ENCODE peak calls at places on chromosomes 11 and 22, in five cellular contexts. X is left ventricle myocardium inferior, T is IMR-90, N is HepG2, U is PC-9. H is an unnamed sample.

GRCh38 chr11:134101292-134101691 is 32.4 kb downstream of the JAM3 start:
- DNase-seq in T (peak; percentile 67), X (no peak), U (no peak), N (no peak), H (no peak)

GRCh38 chr22:42202669-42203068 is 67.8 kb downstream of the TCF20 start:
- DNase-seq in T (peak; percentile 67), N (no peak), X (no peak), U (no peak), H (no peak)

GRCh38 chr11:129023968-129024676 is 81.5 kb upstream of the TP53AIP1 start:
- DNase-seq in T (peak; percentile 5), X (no peak), U (peak; percentile 94), N (no peak), H (peak; percentile 47)

GRCh38 chr22:34000879-34001526 is 80.7 kb upstream of the LARGE1 start:
- DNase-seq in U (no peak), T (no peak), X (no peak), N (no peak), H (no peak)

GRCh38 chr11:11426226-11426915 is 73.3 kb upstream of the CSNK2A3 start:
- DNase-seq in T (no peak), U (no peak), X (no peak), N (no peak), H (no peak)

GRCh38 chr22:45127866-45128265 is 35.9 kb upstream of the NUP50 start:
- DNase-seq in U (no peak), N (no peak), T (peak; percentile 75), X (no peak), H (no peak)

GRCh38 chr11:85115798-85116197 is 511.3 kb downstream of the DLG2 start:
- DNase-seq in X (no peak), T (no peak), N (no peak), U (no peak), H (no peak)

GRCh38 chr11:95104916-95105315 is 15.3 kb downstream of the ENDOD1 start:
- DNase-seq in U (no peak), T (no peak), X (no peak), N (no peak), H (no peak)

GRCh38 chr11:134045799-134046635 is 22.9 kb upstream of the JAM3 start:
- DNase-seq in T (no peak), U (no peak), X (peak; percentile 47), N (no peak), H (no peak)

GRCh38 chr11:1353383-1354124 is 36.2 kb upstream of the BRSK2 start:
- DNase-seq in X (no peak), N (no peak), T (no peak), U (no peak), H (no peak)

GRCh38 chr11:116771935-116772334 is 852 bp downstream of the BUD13 start:
- DNase-seq in T (no peak), X (no peak), U (no peak), N (no peak), H (no peak)

GRCh38 chr11:116421529-116422185 is 351.1 kb downstream of the BUD13 start:
- DNase-seq in T (no peak), U (no peak), X (no peak), N (no peak), H (no peak)

GRCh38 chr11:70360211-70360610 is 38.1 kb upstream of the CTTN start:
- DNase-seq in U (no peak), X (no peak), T (no peak), N (no peak), H (no peak)

GRCh38 chr11:132064987-132065620 is 694.7 kb downstream of the NTM start:
- DNase-seq in T (peak; percentile 99), X (no peak), U (no peak), N (no peak), H (no peak)

GRCh38 chr11:96267490-96268010 is 75.4 kb downstream of the MAML2 start:
- DNase-seq in X (no peak), N (no peak), U (peak; percentile 44), T (peak; percentile 27), H (no peak)

GRCh38 chr22:23793326-23793725 is 6.6 kb downstream of the SMARCB1 start:
- DNase-seq in N (no peak), X (no peak), T (no peak), U (no peak), H (no peak)

GRCh38 chr11:67429722-67430121 is 1.4 kb downstream of the RPS6KB2 start:
- DNase-seq in U (no peak), N (no peak), T (no peak), X (no peak), H (no peak)

GRCh38 chr11:4697583-4697982 is at the start of gene OR51E2:
- DNase-seq in T (peak; percentile 78), N (no peak), X (no peak), U (no peak), H (no peak)

GRCh38 chr22:44408227-44409192 is 89.5 kb downstream of the RTL6 start:
- DNase-seq in T (no peak), X (no peak), U (no peak), N (no peak), H (no peak)

GRCh38 chr11:28798286-28798685 is 690.1 kb downstream of the METTL15 start:
- DNase-seq in T (no peak), U (no peak), N (no peak), X (no peak), H (no peak)

DNA sequence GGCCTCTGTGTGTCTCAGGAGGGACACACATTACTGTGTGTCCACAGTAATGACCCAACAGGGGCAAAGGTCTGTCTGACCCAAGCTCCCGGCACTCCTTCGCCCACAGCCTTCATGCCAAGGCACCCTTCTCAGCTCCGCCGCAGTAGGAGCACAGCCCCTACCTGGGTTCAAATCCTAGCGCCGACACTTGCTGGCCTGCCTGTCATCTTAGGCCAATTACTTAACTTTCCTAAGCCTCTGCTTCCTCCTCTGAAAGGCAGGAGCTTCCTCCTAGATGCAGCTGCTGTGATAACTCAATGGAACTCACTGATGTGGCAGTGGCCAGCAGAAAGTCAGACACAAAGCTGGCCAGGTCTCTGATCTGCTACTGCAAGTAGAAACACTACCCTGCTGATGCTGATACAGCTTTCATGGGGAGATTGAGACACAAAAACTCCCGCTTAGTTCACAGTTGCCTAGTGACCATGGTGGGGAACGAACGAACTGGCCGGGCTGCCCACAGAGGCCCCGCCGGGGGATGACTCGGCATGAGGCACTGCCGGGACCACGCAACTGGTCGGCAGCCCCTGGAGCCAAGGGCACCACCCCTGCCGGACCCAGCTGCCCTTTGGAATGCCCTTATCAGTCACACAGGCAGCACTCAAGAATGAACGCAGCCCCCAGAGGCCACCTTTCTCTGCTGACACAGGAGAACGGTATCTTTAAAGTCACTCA is 8.1 kb downstream of the EHD1 start:
- DNase-seq in X (no peak), N (peak; percentile 74), U (peak; percentile 49), T (peak; percentile 78), H (no peak)
- H3K4me3 ChIP-seq in X (peak overlapping the region; percentile 54), N (peak overlapping the region; percentile 57), U (no peak overlapping the region), T (no peak overlapping the region), H (no peak overlapping the region)

GRCh38 chr11:19869466-19869865 is 156.8 kb downstream of the NAV2 start:
- DNase-seq in N (no peak), X (no peak), U (no peak), T (no peak), H (no peak)
- H3K4me1 ChIP-seq in N (peaks cover 4% of the 10 kb centered on the region), X (peaks cover 70% of the 10 kb centered on the region), U (no peaks in the 10 kb centered on the region), T (peaks cover 7% of the 10 kb centered on the region), H (no peaks in the 10 kb centered on the region)

GRCh38 chr22:50300620-50301257 is 6.7 kb downstream of the PLXNB2 start:
- DNase-seq in U (no peak), X (no peak), N (no peak), T (no peak), H (no peak)
- H3K4me3 ChIP-seq in U (no peak overlapping the region), X (peak overlapping the region; percentile 60), N (no peak overlapping the region), T (no peak overlapping the region), H (peak overlapping the region; percentile 24)

GRCh38 chr11:75893202-75893601 is 78.2 kb downstream of the UVRAG start:
- DNase-seq in X (no peak), U (no peak), T (no peak), N (no peak), H (no peak)
- H3K4me1 ChIP-seq in X (peaks cover 19% of the 10 kb centered on the region), U (no peaks in the 10 kb centered on the region), T (no peaks in the 10 kb centered on the region), N (peaks cover 6% of the 10 kb centered on the region), H (no peaks in the 10 kb centered on the region)

GRCh38 chr11:119108151-119108856 is 1.2 kb downstream of the C2CD2L start:
- DNase-seq in U (peak; percentile 99), N (peak; percentile 73), X (no peak), T (peak; percentile 27), H (no peak)

GRCh38 chr11:119109843-119110242 is 2.7 kb downstream of the C2CD2L start:
- DNase-seq in X (no peak), U (peak; percentile 30), T (no peak), N (no peak), H (no peak)

GRCh38 chr11:119110439-119110838 is 3.3 kb downstream of the C2CD2L start:
- DNase-seq in U (no peak), N (no peak), T (no peak), X (no peak), H (no peak)

GRCh38 chr11:119107538-119108150 is 500 bp downstream of the C2CD2L start:
- DNase-seq in T (no peak), N (no peak), U (no peak), X (no peak), H (no peak)

GRCh38 chr11:119108857-119109221 is 1.7 kb downstream of the C2CD2L start:
- DNase-seq in U (no peak), N (peak; percentile 61), T (no peak), X (no peak), H (no peak)
- H3K4me3 ChIP-seq in U (peak overlapping the region; percentile 90), N (peak overlapping the region; percentile 86), T (peak overlapping the region; percentile 45), X (peak overlapping the region; percentile 99), H (no peak overlapping the region)

DNA sequence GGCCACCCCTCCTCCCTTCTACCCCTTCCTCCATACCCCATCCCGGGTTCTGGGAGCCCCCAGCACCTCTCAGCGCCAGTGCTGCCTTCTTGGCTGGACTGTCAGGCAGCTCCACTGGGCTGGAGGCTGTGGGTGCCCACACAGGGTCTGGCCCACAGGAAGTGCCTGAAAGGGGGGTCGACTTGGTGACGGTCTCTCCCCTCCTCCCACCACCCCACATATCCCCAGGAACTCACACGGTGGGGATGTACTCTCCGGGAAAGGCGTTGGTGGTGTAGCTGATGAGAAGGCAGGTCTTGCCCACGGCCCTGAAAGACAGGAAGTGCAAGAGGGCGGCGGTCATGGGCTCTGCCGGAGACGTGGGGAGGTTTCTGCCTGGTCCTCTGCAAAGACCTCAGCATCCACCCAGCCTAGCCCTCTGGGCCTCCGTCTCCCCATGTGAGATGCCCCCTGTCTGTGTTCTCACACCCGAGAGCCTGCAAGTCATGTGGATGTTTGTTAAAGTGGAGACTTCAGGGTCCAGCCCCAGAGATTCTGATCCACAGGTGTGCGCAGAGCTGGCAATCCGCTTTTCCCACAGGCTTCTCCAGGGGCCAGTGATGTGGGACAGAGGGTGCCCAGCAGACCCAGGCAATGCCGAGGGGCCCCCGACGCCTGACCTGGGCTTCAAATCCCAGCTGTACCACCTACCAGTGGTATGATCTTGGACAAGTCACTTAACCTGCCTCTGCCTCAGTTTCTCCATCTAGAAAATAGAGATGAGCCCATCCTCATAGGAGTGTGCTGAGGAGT is 2.5 kb downstream of the RAC2 start:
- DNase-seq in U (no peak), X (no peak), N (no peak), T (no peak), H (no peak)
- H3K4me1 ChIP-seq in U (peaks cover 17% of the 10 kb centered on the region), X (peaks cover 5% of the 10 kb centered on the region), N (peaks cover 5% of the 10 kb centered on the region), T (peaks cover 15% of the 10 kb centered on the region), H (no peaks in the 10 kb centered on the region)

H was measured in pancreas.